ENCODE peak calls at places on chromosomes 2 and 18, in nine cellular contexts. One of them, this sample, is unnamed.

GRCh38 chr18:50982086-50982801 is 14.4 kb downstream of the ELAC1 start:
- DNase-seq in fibroblast of lung: no peak
- DNase-seq in AG04450: no peak
- DNase-seq in pancreas: no peak
- DNase-seq in thoracic aorta: no peak
- DNase-seq in CD4-positive, alpha-beta T cell: no peak
- DNase-seq in neural crest cell: no peak
- DNase-seq in suprapubic skin: no peak
- DNase-seq in transverse colon: peak
- DNase-seq in this sample: no peak

GRCh38 chr18:45838302-45839070 is 13.0 kb downstream of the SIGLEC15 start:
- DNase-seq in fibroblast of lung: no peak
- DNase-seq in AG04450: no peak
- DNase-seq in pancreas: no peak
- DNase-seq in thoracic aorta: no peak
- DNase-seq in CD4-positive, alpha-beta T cell: no peak
- DNase-seq in neural crest cell: no peak
- DNase-seq in suprapubic skin: no peak
- DNase-seq in transverse colon: no peak
- DNase-seq in this sample: no peak

GRCh38 chr2:205681836-205682238 is 464 bp upstream of the NRP2 start:
- DNase-seq in fibroblast of lung: no peak
- DNase-seq in AG04450: no peak
- DNase-seq in pancreas: no peak
- DNase-seq in thoracic aorta: no peak
- DNase-seq in CD4-positive, alpha-beta T cell: no peak
- DNase-seq in neural crest cell: no peak
- DNase-seq in suprapubic skin: no peak
- DNase-seq in transverse colon: no peak
- DNase-seq in this sample: no peak

GRCh38 chr2:182142062-182142461 is 156.4 kb downstream of the PPP1R1C start:
- DNase-seq in fibroblast of lung: peak
- DNase-seq in AG04450: no peak
- DNase-seq in pancreas: no peak
- DNase-seq in thoracic aorta: no peak
- DNase-seq in CD4-positive, alpha-beta T cell: no peak
- DNase-seq in neural crest cell: no peak
- DNase-seq in suprapubic skin: no peak
- DNase-seq in transverse colon: no peak
- DNase-seq in this sample: no peak

GRCh38 chr2:72894466-72894865 is 7.3 kb downstream of the SPR start:
- DNase-seq in fibroblast of lung: no peak
- DNase-seq in AG04450: no peak
- DNase-seq in pancreas: no peak
- DNase-seq in thoracic aorta: no peak
- DNase-seq in CD4-positive, alpha-beta T cell: no peak
- DNase-seq in neural crest cell: no peak
- DNase-seq in suprapubic skin: no peak
- DNase-seq in transverse colon: no peak
- DNase-seq in this sample: no peak

GRCh38 chr2:207156451-207157161 is 9.1 kb downstream of the KLF7 start:
- DNase-seq in fibroblast of lung: peak
- DNase-seq in AG04450: no peak
- DNase-seq in pancreas: no peak
- DNase-seq in thoracic aorta: no peak
- DNase-seq in CD4-positive, alpha-beta T cell: no peak
- DNase-seq in neural crest cell: no peak
- DNase-seq in suprapubic skin: no peak
- DNase-seq in transverse colon: no peak
- DNase-seq in this sample: no peak

GRCh38 chr2:47250576-47251403 is 95.7 kb upstream of the STPG4 start:
- DNase-seq in fibroblast of lung: peak
- DNase-seq in AG04450: no peak
- DNase-seq in pancreas: no peak
- DNase-seq in thoracic aorta: no peak
- DNase-seq in CD4-positive, alpha-beta T cell: no peak
- DNase-seq in neural crest cell: no peak
- DNase-seq in suprapubic skin: no peak
- DNase-seq in transverse colon: no peak
- DNase-seq in this sample: no peak

GRCh38 chr2:191866675-191867506 is 20.0 kb upstream of the CAVIN2 start:
- DNase-seq in fibroblast of lung: peak
- DNase-seq in AG04450: peak
- DNase-seq in pancreas: peak
- DNase-seq in thoracic aorta: no peak
- DNase-seq in CD4-positive, alpha-beta T cell: no peak
- DNase-seq in neural crest cell: no peak
- DNase-seq in suprapubic skin: no peak
- DNase-seq in transverse colon: no peak
- DNase-seq in this sample: no peak

GRCh38 chr2:118699816-118700215 is 147.6 kb downstream of the EN1 start:
- DNase-seq in fibroblast of lung: no peak
- DNase-seq in AG04450: no peak
- DNase-seq in pancreas: no peak
- DNase-seq in thoracic aorta: no peak
- DNase-seq in CD4-positive, alpha-beta T cell: no peak
- DNase-seq in neural crest cell: no peak
- DNase-seq in suprapubic skin: no peak
- DNase-seq in transverse colon: no peak
- DNase-seq in this sample: no peak

GRCh38 chr2:118696786-118697465 is 150.5 kb downstream of the EN1 start:
- DNase-seq in fibroblast of lung: peak
- DNase-seq in AG04450: no peak
- DNase-seq in pancreas: no peak
- DNase-seq in thoracic aorta: no peak
- DNase-seq in CD4-positive, alpha-beta T cell: no peak
- DNase-seq in neural crest cell: no peak
- DNase-seq in suprapubic skin: no peak
- DNase-seq in transverse colon: no peak
- DNase-seq in this sample: no peak

GRCh38 chr2:118693287-118693822 is 154.1 kb downstream of the EN1 start:
- DNase-seq in fibroblast of lung: no peak
- DNase-seq in AG04450: no peak
- DNase-seq in pancreas: no peak
- DNase-seq in thoracic aorta: no peak
- DNase-seq in CD4-positive, alpha-beta T cell: no peak
- DNase-seq in neural crest cell: no peak
- DNase-seq in suprapubic skin: no peak
- DNase-seq in transverse colon: no peak
- DNase-seq in this sample: no peak

GRCh38 chr2:118698564-118698963 is 148.9 kb downstream of the EN1 start:
- DNase-seq in fibroblast of lung: no peak
- DNase-seq in AG04450: no peak
- DNase-seq in pancreas: no peak
- DNase-seq in thoracic aorta: no peak
- DNase-seq in CD4-positive, alpha-beta T cell: no peak
- DNase-seq in neural crest cell: no peak
- DNase-seq in suprapubic skin: no peak
- DNase-seq in transverse colon: no peak
- DNase-seq in this sample: no peak

GRCh38 chr2:118697771-118698170 is 149.7 kb downstream of the EN1 start:
- DNase-seq in fibroblast of lung: peak
- DNase-seq in AG04450: no peak
- DNase-seq in pancreas: no peak
- DNase-seq in thoracic aorta: no peak
- DNase-seq in CD4-positive, alpha-beta T cell: no peak
- DNase-seq in neural crest cell: no peak
- DNase-seq in suprapubic skin: no peak
- DNase-seq in transverse colon: no peak
- DNase-seq in this sample: no peak
- TF ChIP-seq CTCF in fibroblast of lung: no peak
- TF ChIP-seq CTCF in AG04450: no peak
- TF ChIP-seq CTCF in pancreas: no peak
- TF ChIP-seq CTCF in thoracic aorta: no peak
- TF ChIP-seq CTCF in CD4-positive, alpha-beta T cell: no peak
- TF ChIP-seq CTCF in neural crest cell: no peak
- TF ChIP-seq CTCF in suprapubic skin: no peak
- TF ChIP-seq CTCF in transverse colon: no peak
- TF ChIP-seq CTCF in this sample: no peak

GRCh38 chr2:233129351-233129978 is 69.3 kb downstream of the INPP5D start:
- DNase-seq in fibroblast of lung: no peak
- DNase-seq in AG04450: no peak
- DNase-seq in pancreas: no peak
- DNase-seq in thoracic aorta: no peak
- DNase-seq in CD4-positive, alpha-beta T cell: no peak
- DNase-seq in neural crest cell: peak
- DNase-seq in suprapubic skin: no peak
- DNase-seq in transverse colon: no peak
- DNase-seq in this sample: no peak
- TF ChIP-seq CTCF in fibroblast of lung: peak
- TF ChIP-seq CTCF in AG04450: no peak
- TF ChIP-seq CTCF in pancreas: no peak
- TF ChIP-seq CTCF in thoracic aorta: no peak
- TF ChIP-seq CTCF in CD4-positive, alpha-beta T cell: no peak
- TF ChIP-seq CTCF in neural crest cell: peak
- TF ChIP-seq CTCF in suprapubic skin: no peak
- TF ChIP-seq CTCF in transverse colon: no peak
- TF ChIP-seq CTCF in this sample: no peak

DNA sequence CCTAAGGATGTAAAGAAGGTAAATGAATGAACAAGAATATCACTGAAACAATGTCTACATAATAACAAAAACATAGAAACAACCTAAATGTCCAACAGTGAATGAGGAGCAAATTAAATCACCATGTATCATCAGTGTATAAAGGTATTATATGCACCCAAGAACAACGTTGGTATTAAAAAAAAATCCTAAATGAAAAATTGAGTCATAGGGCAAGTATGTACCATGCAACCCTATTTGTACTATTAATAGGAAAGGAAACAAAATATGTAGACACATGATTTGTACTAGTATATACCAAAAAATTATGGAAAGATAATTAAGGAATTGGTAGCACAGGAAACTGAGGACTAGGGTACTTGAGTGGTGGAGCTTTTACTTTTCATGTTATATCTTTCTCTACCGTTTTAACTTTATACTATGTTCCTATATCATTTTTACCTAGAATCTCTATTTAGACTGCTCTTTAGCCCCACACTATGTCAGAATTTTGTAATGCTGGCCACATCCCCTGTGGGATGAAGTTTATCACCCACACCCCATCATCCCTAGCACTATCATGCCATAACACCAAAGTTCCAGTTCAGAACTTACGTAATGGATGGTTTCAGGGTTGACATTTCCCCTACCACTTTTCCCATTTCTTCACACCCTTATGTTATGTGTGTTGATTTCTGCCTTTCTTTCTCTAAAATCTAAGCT is 25.6 kb downstream of the IKZF2 start:
- DNase-seq in fibroblast of lung: no peak
- DNase-seq in AG04450: no peak
- DNase-seq in pancreas: no peak
- DNase-seq in thoracic aorta: no peak
- DNase-seq in CD4-positive, alpha-beta T cell: no peak
- DNase-seq in neural crest cell: no peak
- DNase-seq in suprapubic skin: no peak
- DNase-seq in transverse colon: no peak
- DNase-seq in this sample: no peak
- TF ChIP-seq CTCF in fibroblast of lung: peak
- TF ChIP-seq CTCF in AG04450: no peak
- TF ChIP-seq CTCF in pancreas: no peak
- TF ChIP-seq CTCF in thoracic aorta: no peak
- TF ChIP-seq CTCF in CD4-positive, alpha-beta T cell: no peak
- TF ChIP-seq CTCF in neural crest cell: no peak
- TF ChIP-seq CTCF in suprapubic skin: no peak
- TF ChIP-seq CTCF in transverse colon: no peak
- TF ChIP-seq CTCF in this sample: no peak

DNA sequence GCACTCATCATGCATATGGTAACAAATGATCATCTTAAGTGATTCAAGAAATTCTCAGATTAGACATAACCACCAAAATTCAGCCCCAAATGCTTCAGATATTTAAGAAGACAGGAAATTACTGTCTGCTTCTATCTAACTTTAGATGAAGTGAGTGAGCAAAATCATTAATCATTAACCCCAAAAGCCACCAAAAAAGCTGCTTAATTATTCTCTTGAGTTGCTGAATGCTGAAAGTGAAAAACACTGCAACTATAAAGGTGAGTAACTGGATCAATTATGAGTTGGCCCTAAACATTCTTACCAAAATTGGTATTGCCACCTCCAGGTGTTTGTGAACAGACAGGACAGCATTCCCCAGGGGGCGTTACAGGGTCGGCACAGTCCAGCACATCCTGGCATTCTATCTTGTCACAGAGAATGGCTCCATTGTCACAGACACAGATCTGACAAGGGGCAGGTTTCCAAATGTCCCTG is 69.6 kb downstream of the COL5A2 start:
- DNase-seq in fibroblast of lung: peak
- DNase-seq in AG04450: no peak
- DNase-seq in pancreas: no peak
- DNase-seq in thoracic aorta: no peak
- DNase-seq in CD4-positive, alpha-beta T cell: no peak
- DNase-seq in neural crest cell: no peak
- DNase-seq in suprapubic skin: no peak
- DNase-seq in transverse colon: no peak
- DNase-seq in this sample: no peak
- TF ChIP-seq CTCF in fibroblast of lung: no peak
- TF ChIP-seq CTCF in AG04450: no peak
- TF ChIP-seq CTCF in pancreas: no peak
- TF ChIP-seq CTCF in thoracic aorta: no peak
- TF ChIP-seq CTCF in CD4-positive, alpha-beta T cell: no peak
- TF ChIP-seq CTCF in neural crest cell: no peak
- TF ChIP-seq CTCF in suprapubic skin: no peak
- TF ChIP-seq CTCF in transverse colon: no peak
- TF ChIP-seq CTCF in this sample: no peak

DNA sequence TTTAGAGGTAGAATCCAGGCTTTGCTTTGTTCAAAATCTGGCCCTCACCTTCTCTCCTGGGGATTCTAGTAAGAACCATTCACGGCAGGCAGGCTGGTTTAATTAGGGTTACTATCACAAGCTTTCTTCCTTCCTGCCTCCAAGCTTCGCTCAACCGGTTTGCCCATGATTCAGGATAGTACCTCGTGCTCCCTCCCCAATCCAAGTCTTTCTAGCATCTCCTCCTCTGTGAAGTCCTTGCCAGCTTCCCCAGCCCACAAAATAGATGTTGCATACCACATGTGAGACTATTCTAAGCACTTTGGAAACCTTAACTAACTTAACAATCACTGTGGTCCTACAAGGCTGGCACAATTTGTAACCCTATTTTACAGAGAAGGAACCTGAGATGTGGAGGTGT is 135.1 kb downstream of the SOCS6 start:
- DNase-seq in fibroblast of lung: peak
- DNase-seq in AG04450: no peak
- DNase-seq in pancreas: no peak
- DNase-seq in thoracic aorta: no peak
- DNase-seq in CD4-positive, alpha-beta T cell: no peak
- DNase-seq in neural crest cell: no peak
- DNase-seq in suprapubic skin: no peak
- DNase-seq in transverse colon: peak
- DNase-seq in this sample: no peak
- TF ChIP-seq CTCF in fibroblast of lung: no peak
- TF ChIP-seq CTCF in AG04450: no peak
- TF ChIP-seq CTCF in pancreas: no peak
- TF ChIP-seq CTCF in thoracic aorta: no peak
- TF ChIP-seq CTCF in CD4-positive, alpha-beta T cell: no peak
- TF ChIP-seq CTCF in neural crest cell: no peak
- TF ChIP-seq CTCF in suprapubic skin: no peak
- TF ChIP-seq CTCF in transverse colon: no peak
- TF ChIP-seq CTCF in this sample: no peak

This sample was measured in omental fat pad.